ENCODE peak calls at places on chromosomes 13 and 19, in eight cellular contexts. One of them, this sample, is unnamed. For H3K4me1 and H3K36me3, the result is how much of the 10 kb centered on the place peaks cover.

GRCh38 chr13:23741879-23742510 is 147.2 kb downstream of the MIPEP start:
- DNase-seq in IMR-90: no peak
- DNase-seq in mammary epithelial cell: no peak
- DNase-seq in sigmoid colon: no peak
- DNase-seq in body of pancreas: no peak
- DNase-seq in HepG2: no peak
- DNase-seq in breast epithelium: no peak
- DNase-seq in gastrocnemius medialis: no peak
- DNase-seq in this sample: no peak

GRCh38 chr19:51066816-51067215 is 1.9 kb upstream of the KLK13 start:
- DNase-seq in body of pancreas: no peak
- DNase-seq in breast epithelium: no peak
- DNase-seq in HepG2: no peak
- DNase-seq in gastrocnemius medialis: no peak
- DNase-seq in mammary epithelial cell: no peak
- DNase-seq in sigmoid colon: no peak
- DNase-seq in IMR-90: no peak
- DNase-seq in this sample: no peak

GRCh38 chr19:33883869-33884519 is 87.3 kb downstream of the KCTD15 start:
- DNase-seq in breast epithelium: peak
- DNase-seq in body of pancreas: peak
- DNase-seq in sigmoid colon: no peak
- DNase-seq in mammary epithelial cell: no peak
- DNase-seq in gastrocnemius medialis: no peak
- DNase-seq in HepG2: no peak
- DNase-seq in IMR-90: no peak
- DNase-seq in this sample: peak

GRCh38 chr19:35123573-35123972 is 8.0 kb downstream of the FXYD3 start:
- DNase-seq in mammary epithelial cell: peak
- DNase-seq in breast epithelium: no peak
- DNase-seq in IMR-90: no peak
- DNase-seq in body of pancreas: peak
- DNase-seq in gastrocnemius medialis: peak
- DNase-seq in sigmoid colon: peak
- DNase-seq in HepG2: no peak
- DNase-seq in this sample: no peak

GRCh38 chr13:26967119-26968038 is 204.2 kb downstream of the USP12 start:
- DNase-seq in gastrocnemius medialis: no peak
- DNase-seq in sigmoid colon: peak
- DNase-seq in mammary epithelial cell: no peak
- DNase-seq in IMR-90: no peak
- DNase-seq in body of pancreas: peak
- DNase-seq in HepG2: no peak
- DNase-seq in breast epithelium: no peak
- DNase-seq in this sample: peak

GRCh38 chr19:47156861-47157454 is 26.3 kb downstream of the SAE1 start:
- DNase-seq in gastrocnemius medialis: no peak
- DNase-seq in IMR-90: no peak
- DNase-seq in sigmoid colon: no peak
- DNase-seq in mammary epithelial cell: no peak
- DNase-seq in HepG2: no peak
- DNase-seq in breast epithelium: no peak
- DNase-seq in body of pancreas: no peak
- DNase-seq in this sample: no peak

GRCh38 chr19:50258918-50259372 is 55.5 kb downstream of the MYH14 start:
- DNase-seq in mammary epithelial cell: no peak
- DNase-seq in sigmoid colon: no peak
- DNase-seq in HepG2: no peak
- DNase-seq in IMR-90: no peak
- DNase-seq in gastrocnemius medialis: no peak
- DNase-seq in breast epithelium: no peak
- DNase-seq in body of pancreas: peak
- DNase-seq in this sample: peak

GRCh38 chr19:57506163-57506562 is 6.4 kb downstream of the ZNF773 start:
- DNase-seq in breast epithelium: no peak
- DNase-seq in IMR-90: no peak
- DNase-seq in sigmoid colon: no peak
- DNase-seq in HepG2: no peak
- DNase-seq in mammary epithelial cell: no peak
- DNase-seq in gastrocnemius medialis: no peak
- DNase-seq in body of pancreas: no peak
- DNase-seq in this sample: no peak

GRCh38 chr13:60679928-60680693 is 283.1 kb downstream of the TDRD3 start:
- DNase-seq in IMR-90: no peak
- DNase-seq in body of pancreas: no peak
- DNase-seq in breast epithelium: no peak
- DNase-seq in HepG2: no peak
- DNase-seq in sigmoid colon: no peak
- DNase-seq in mammary epithelial cell: no peak
- DNase-seq in gastrocnemius medialis: no peak
- DNase-seq in this sample: no peak

GRCh38 chr13:19606152-19606551 is 27.3 kb upstream of the MPHOSPH8 start:
- DNase-seq in mammary epithelial cell: peak
- DNase-seq in breast epithelium: no peak
- DNase-seq in body of pancreas: no peak
- DNase-seq in HepG2: no peak
- DNase-seq in sigmoid colon: no peak
- DNase-seq in gastrocnemius medialis: no peak
- DNase-seq in IMR-90: peak
- DNase-seq in this sample: no peak

GRCh38 chr13:46664195-46664594 is 111.2 kb downstream of the LRCH1 start:
- DNase-seq in breast epithelium: no peak
- DNase-seq in mammary epithelial cell: no peak
- DNase-seq in IMR-90: no peak
- DNase-seq in gastrocnemius medialis: no peak
- DNase-seq in sigmoid colon: no peak
- DNase-seq in HepG2: no peak
- DNase-seq in body of pancreas: no peak
- DNase-seq in this sample: no peak

GRCh38 chr13:98022210-98022609 is 68.7 kb downstream of the IPO5 start:
- DNase-seq in gastrocnemius medialis: no peak
- DNase-seq in sigmoid colon: no peak
- DNase-seq in IMR-90: peak
- DNase-seq in body of pancreas: no peak
- DNase-seq in HepG2: peak
- DNase-seq in breast epithelium: no peak
- DNase-seq in mammary epithelial cell: peak
- DNase-seq in this sample: no peak

GRCh38 chr13:99575376-99575775 is 74.1 kb downstream of the TM9SF2 start:
- DNase-seq in gastrocnemius medialis: no peak
- DNase-seq in mammary epithelial cell: no peak
- DNase-seq in body of pancreas: no peak
- DNase-seq in IMR-90: no peak
- DNase-seq in HepG2: no peak
- DNase-seq in sigmoid colon: no peak
- DNase-seq in breast epithelium: no peak
- DNase-seq in this sample: no peak

GRCh38 chr13:34019870-34020269 is 201.9 kb downstream of the RFC3 start:
- DNase-seq in mammary epithelial cell: no peak
- DNase-seq in sigmoid colon: no peak
- DNase-seq in gastrocnemius medialis: no peak
- DNase-seq in HepG2: peak
- DNase-seq in body of pancreas: no peak
- DNase-seq in breast epithelium: no peak
- DNase-seq in IMR-90: no peak
- DNase-seq in this sample: no peak

GRCh38 chr13:99040536-99041141 is 62.8 kb upstream of the DOCK9 start:
- DNase-seq in body of pancreas: no peak
- DNase-seq in gastrocnemius medialis: no peak
- DNase-seq in HepG2: no peak
- DNase-seq in breast epithelium: no peak
- DNase-seq in mammary epithelial cell: peak
- DNase-seq in IMR-90: no peak
- DNase-seq in sigmoid colon: no peak
- DNase-seq in this sample: no peak

DNA sequence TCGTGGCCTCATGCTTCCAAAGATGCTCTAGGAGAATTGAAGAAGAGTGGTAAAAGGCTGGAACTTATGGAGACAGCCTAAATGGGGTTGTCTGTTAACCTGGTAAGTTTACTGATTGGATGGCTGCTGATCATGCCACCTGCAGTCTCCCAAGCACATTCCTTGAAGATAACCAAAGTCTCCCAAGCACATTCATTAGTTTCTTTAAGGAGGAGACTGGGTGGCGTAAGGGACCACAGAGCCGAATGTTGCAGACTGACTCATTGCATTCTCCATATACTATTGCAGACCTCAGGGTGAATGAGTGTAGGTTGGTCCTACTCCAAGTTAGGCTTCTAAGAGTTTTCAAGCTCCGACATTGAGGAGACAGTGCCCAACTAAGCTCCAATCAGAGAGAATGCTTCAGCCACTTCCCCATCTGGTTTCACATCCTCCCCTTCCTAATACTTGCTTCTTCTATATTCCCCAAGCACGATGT is at the start of gene IGFL3:
- DNase-seq in breast epithelium: no peak
- DNase-seq in body of pancreas: no peak
- DNase-seq in IMR-90: peak
- DNase-seq in gastrocnemius medialis: no peak
- DNase-seq in HepG2: no peak
- DNase-seq in sigmoid colon: no peak
- DNase-seq in mammary epithelial cell: peak
- DNase-seq in this sample: no peak
- H3K4me1 ChIP-seq in breast epithelium: under half
- H3K4me1 ChIP-seq in body of pancreas: under half
- H3K4me1 ChIP-seq in IMR-90: under half
- H3K4me1 ChIP-seq in gastrocnemius medialis: under half
- H3K4me1 ChIP-seq in HepG2: under half
- H3K4me1 ChIP-seq in sigmoid colon: under half
- H3K4me1 ChIP-seq in mammary epithelial cell: under half
- H3K4me1 ChIP-seq in this sample: under half

DNA sequence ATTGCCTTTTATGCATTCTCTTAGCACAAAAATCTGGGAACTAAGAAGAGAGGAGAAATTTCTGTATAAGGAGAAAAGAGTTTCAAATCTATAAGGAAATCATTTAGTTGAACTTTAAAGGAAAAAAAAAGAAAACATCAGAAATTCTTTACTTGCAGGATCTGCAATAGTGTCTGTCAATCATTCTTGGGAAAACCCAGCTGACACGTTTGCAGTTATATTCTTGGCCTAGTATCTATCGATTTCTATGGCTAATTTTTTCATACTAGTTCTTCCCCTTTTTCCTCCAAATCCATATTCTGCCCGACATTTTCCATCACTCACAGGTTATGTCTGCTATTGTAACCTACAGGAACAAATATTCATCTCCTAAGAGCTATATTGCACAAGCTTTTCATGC is 160.7 kb downstream of the ABCC4 start:
- DNase-seq in breast epithelium: no peak
- DNase-seq in sigmoid colon: no peak
- DNase-seq in mammary epithelial cell: no peak
- DNase-seq in body of pancreas: no peak
- DNase-seq in HepG2: no peak
- DNase-seq in gastrocnemius medialis: no peak
- DNase-seq in IMR-90: no peak
- DNase-seq in this sample: no peak
- H3K36me3 ChIP-seq in breast epithelium: under half
- H3K36me3 ChIP-seq in sigmoid colon: under half
- H3K36me3 ChIP-seq in mammary epithelial cell: under half
- H3K36me3 ChIP-seq in body of pancreas: under half
- H3K36me3 ChIP-seq in HepG2: under half
- H3K36me3 ChIP-seq in gastrocnemius medialis: under half
- H3K36me3 ChIP-seq in IMR-90: under half
- H3K36me3 ChIP-seq in this sample: under half

GRCh38 chr13:51044023-51044665 is 66.9 kb downstream of the C13orf42 start:
- DNase-seq in IMR-90: no peak
- DNase-seq in HepG2: no peak
- DNase-seq in sigmoid colon: no peak
- DNase-seq in mammary epithelial cell: no peak
- DNase-seq in breast epithelium: no peak
- DNase-seq in gastrocnemius medialis: no peak
- DNase-seq in body of pancreas: no peak
- DNase-seq in this sample: no peak
- TF ChIP-seq CTCF in IMR-90: no peak
- TF ChIP-seq CTCF in HepG2: peak
- TF ChIP-seq CTCF in sigmoid colon: no peak
- TF ChIP-seq CTCF in mammary epithelial cell: no peak
- TF ChIP-seq CTCF in breast epithelium: no peak
- TF ChIP-seq CTCF in gastrocnemius medialis: no peak
- TF ChIP-seq CTCF in body of pancreas: no peak
- TF ChIP-seq CTCF in this sample: no peak

GRCh38 chr19:10751109-10751972 is 33.5 kb downstream of the DNM2 start:
- DNase-seq in breast epithelium: no peak
- DNase-seq in sigmoid colon: no peak
- DNase-seq in mammary epithelial cell: no peak
- DNase-seq in gastrocnemius medialis: no peak
- DNase-seq in HepG2: no peak
- DNase-seq in IMR-90: no peak
- DNase-seq in body of pancreas: peak
- DNase-seq in this sample: no peak

GRCh38 chr19:10747674-10748073 is 29.8 kb downstream of the DNM2 start:
- DNase-seq in breast epithelium: no peak
- DNase-seq in body of pancreas: no peak
- DNase-seq in HepG2: no peak
- DNase-seq in sigmoid colon: no peak
- DNase-seq in IMR-90: no peak
- DNase-seq in mammary epithelial cell: no peak
- DNase-seq in gastrocnemius medialis: no peak
- DNase-seq in this sample: no peak

GRCh38 chr19:10748924-10749434 is 31.1 kb downstream of the DNM2 start:
- DNase-seq in HepG2: peak
- DNase-seq in IMR-90: no peak
- DNase-seq in sigmoid colon: no peak
- DNase-seq in body of pancreas: peak
- DNase-seq in breast epithelium: no peak
- DNase-seq in gastrocnemius medialis: no peak
- DNase-seq in mammary epithelial cell: peak
- DNase-seq in this sample: no peak

GRCh38 chr19:10748195-10748923 is 30.5 kb downstream of the DNM2 start:
- DNase-seq in breast epithelium: no peak
- DNase-seq in mammary epithelial cell: no peak
- DNase-seq in gastrocnemius medialis: no peak
- DNase-seq in body of pancreas: no peak
- DNase-seq in IMR-90: no peak
- DNase-seq in sigmoid colon: no peak
- DNase-seq in HepG2: no peak
- DNase-seq in this sample: no peak

DNA sequence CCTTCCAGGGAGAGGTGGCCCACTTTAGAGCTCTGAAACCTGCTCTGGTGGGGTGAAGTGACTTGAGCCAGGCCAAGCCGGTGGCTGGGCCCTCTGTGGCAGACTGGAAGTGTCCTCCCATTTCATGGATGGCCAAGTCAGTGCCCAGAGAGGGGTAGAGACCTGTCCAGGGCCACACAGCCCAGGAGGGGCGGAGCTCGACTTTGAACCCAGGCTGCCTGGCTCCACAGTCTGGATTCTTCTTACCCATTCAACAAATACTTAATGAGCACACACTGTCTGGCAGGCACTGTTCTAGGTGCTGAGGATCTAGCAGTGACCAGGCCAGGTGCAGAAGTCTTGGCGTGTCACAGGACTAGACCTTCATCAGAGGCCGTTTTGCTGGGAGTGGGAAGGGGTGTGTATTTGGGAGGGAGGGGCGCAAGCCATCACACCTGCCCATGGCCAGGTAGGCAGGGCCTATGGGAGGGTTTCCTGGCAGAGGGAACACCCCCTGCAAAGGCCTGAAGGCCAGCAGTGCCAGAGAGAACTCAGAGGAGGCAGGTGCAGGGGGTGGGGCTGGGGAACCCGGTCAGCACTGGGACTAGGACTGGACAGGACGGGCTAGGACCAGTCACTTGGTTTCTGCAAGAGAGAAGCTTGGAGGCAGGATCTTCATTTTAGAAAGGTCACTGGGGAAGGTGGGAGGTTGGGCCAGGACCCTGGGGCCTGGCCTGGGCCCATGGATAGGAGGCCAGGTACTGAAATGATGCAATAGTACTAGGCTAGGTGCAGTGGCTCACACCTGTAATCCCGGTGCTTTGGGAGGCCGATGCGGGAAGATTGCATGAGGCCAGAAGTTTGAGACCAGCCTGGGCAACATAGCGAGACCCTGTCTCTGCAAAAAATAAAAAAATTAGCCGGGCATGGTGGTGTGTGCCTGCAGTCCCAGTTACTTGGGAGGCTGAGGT is 31.8 kb downstream of the DNM2 start:
- DNase-seq in IMR-90: no peak
- DNase-seq in body of pancreas: peak
- DNase-seq in HepG2: peak
- DNase-seq in sigmoid colon: no peak
- DNase-seq in gastrocnemius medialis: no peak
- DNase-seq in mammary epithelial cell: no peak
- DNase-seq in breast epithelium: no peak
- DNase-seq in this sample: no peak
- H3K4me1 ChIP-seq in IMR-90: under half
- H3K4me1 ChIP-seq in body of pancreas: half or more
- H3K4me1 ChIP-seq in HepG2: half or more
- H3K4me1 ChIP-seq in sigmoid colon: under half
- H3K4me1 ChIP-seq in gastrocnemius medialis: under half
- H3K4me1 ChIP-seq in mammary epithelial cell: under half
- H3K4me1 ChIP-seq in breast epithelium: under half
- H3K4me1 ChIP-seq in this sample: half or more